ENCODE peak calls at places on chromosome 14, in six cellular contexts. C is stimulated activated CD4-positive, alpha-beta T cell treated with anti-CD3 and anti-CD28 coated beads, Interleukin-4, amount 100 ng/mL, for 24 hours; S is activated CD8-positive, alpha-beta memory T cell treated with anti-CD3 and anti-CD28 coated beads for 48 hours; N is A549; G is endodermal cell; X is CD4-positive, alpha-beta T cell. R is an unnamed sample.

GRCh38 chr14:102693006-102693755 is 84.1 kb upstream of the TRAF3 start:
- DNase-seq in X (no peak), S (no peak), G (no peak), C (no peak), N (no peak), R (no peak)

GRCh38 chr14:56268039-56268438 is 149.8 kb downstream of the PELI2 start:
- DNase-seq in X (no peak), G (no peak), S (no peak), N (no peak), C (no peak), R (no peak)

GRCh38 chr14:53979141-53979673 is 22.6 kb upstream of the BMP4 start:
- DNase-seq in S (no peak), X (no peak), C (no peak), N (peak), G (peak), R (peak)

GRCh38 chr14:20428010-20428365 is 8.0 kb downstream of the KLHL33 start:
- DNase-seq in N (no peak), X (no peak), G (no peak), C (no peak), S (no peak), R (no peak)

GRCh38 chr14:74083161-74083560 is 1.1 kb downstream of the ALDH6A1 start:
- DNase-seq in X (no peak), S (no peak), G (no peak), N (no peak), C (no peak), R (no peak)

GRCh38 chr14:31265701-31266398 is 58.3 kb upstream of the HECTD1 start:
- DNase-seq in X (no peak), N (no peak), C (no peak), S (no peak), G (no peak), R (no peak)

GRCh38 chr14:55160989-55161388 is 30.4 kb downstream of the DLGAP5 start:
- DNase-seq in S (no peak), G (no peak), N (peak), C (no peak), X (no peak), R (no peak)

GRCh38 chr14:32468955-32469354 is 139.9 kb downstream of the AKAP6 start:
- DNase-seq in G (no peak), X (no peak), N (peak), S (no peak), C (no peak), R (no peak)

GRCh38 chr14:96178674-96179321 is 25.8 kb upstream of the BDKRB2 start:
- DNase-seq in S (no peak), X (no peak), C (no peak), N (no peak), G (no peak), R (no peak)

GRCh38 chr14:69291396-69291795 is 31.4 kb downstream of the GALNT16 start:
- DNase-seq in G (peak), N (no peak), X (no peak), S (no peak), C (no peak), R (no peak)

GRCh38 chr14:99280041-99280731 is 8.2 kb upstream of the BCL11B start:
- DNase-seq in G (peak), S (no peak), C (no peak), N (no peak), X (no peak), R (no peak)

GRCh38 chr14:94773682-94774211 is 3.8 kb upstream of the GSC start:
- DNase-seq in N (no peak), S (no peak), C (no peak), G (peak), X (no peak), R (no peak)

GRCh38 chr14:71467419-71467818 is 464.8 kb upstream of the RGS6 start:
- DNase-seq in S (no peak), G (no peak), N (no peak), C (no peak), X (no peak), R (no peak)

GRCh38 chr14:77498120-77498979 is at the start of gene ISM2:
- DNase-seq in C (peak), S (no peak), G (peak), N (peak), X (peak), R (peak)

GRCh38 chr14:104383931-104384775 is 195.4 kb upstream of the C14orf180 start:
- DNase-seq in C (no peak), S (no peak), G (no peak), X (no peak), N (no peak), R (no peak)

GRCh38 chr14:56463491-56463890 is 116.1 kb upstream of the TMEM260 start:
- DNase-seq in C (no peak), S (no peak), X (no peak), N (no peak), G (no peak), R (no peak)

GRCh38 chr14:40362856-40363255 is 930.6 kb upstream of the FBXO33 start:
- DNase-seq in S (no peak), C (no peak), X (no peak), G (peak), N (no peak), R (peak)

GRCh38 chr14:34993444-34993843 is 10.7 kb downstream of the SRP54 start:
- DNase-seq in N (no peak), C (no peak), S (no peak), G (no peak), X (no peak), R (no peak)

GRCh38 chr14:86838363-86838762 is 1154.6 kb downstream of the GALC start:
- DNase-seq in C (peak), S (no peak), G (no peak), N (peak), X (no peak), R (no peak)

GRCh38 chr14:99947695-99948094 is 117.5 kb upstream of the EVL start:
- DNase-seq in G (no peak), N (no peak), S (no peak), X (no peak), C (no peak), R (no peak)

GRCh38 chr14:21852061-21852664 is 178.5 kb upstream of the OR4E1 start:
- DNase-seq in C (peak), S (peak), X (peak), N (peak), G (peak), R (peak)

GRCh38 chr14:104887623-104888488 is 22.8 kb downstream of the CEP170B start:
- DNase-seq in C (no peak), S (no peak), G (peak), N (no peak), X (no peak), R (peak)

GRCh38 chr14:100132903-100133510 is 26.4 kb downstream of the DEGS2 start:
- DNase-seq in G (no peak), S (no peak), X (no peak), N (no peak), C (no peak), R (no peak)

GRCh38 chr14:34665785-34666425 is 36.0 kb upstream of the SNX6 start:
- DNase-seq in N (peak), G (no peak), X (peak), S (no peak), C (peak), R (no peak)

GRCh38 chr14:38056270-38056669 is 151.4 kb upstream of the SSTR1 start:
- DNase-seq in G (peak), X (no peak), S (no peak), C (no peak), N (no peak), R (no peak)

GRCh38 chr14:65864549-65864948 is 452.0 kb downstream of the FUT8 start:
- DNase-seq in X (no peak), C (no peak), S (no peak), N (no peak), G (no peak), R (peak)